ENCODE peak calls at places on chromosomes 5 and 9, in four cellular contexts. One of them, this sample, is unnamed.

GRCh38 chr9:37464426-37465248 is 613 bp downstream of the ZBTB5 start:
- DNase-seq in HepG2: no peak
- DNase-seq in WTC11: peak
- DNase-seq in GM12878: peak
- DNase-seq in this sample: peak

GRCh38 chr9:116646661-116647514 is 40.2 kb upstream of the TRIM32 start:
- DNase-seq in HepG2: peak
- DNase-seq in WTC11: no peak
- DNase-seq in GM12878: no peak
- DNase-seq in this sample: peak

GRCh38 chr9:135085830-135086546 is 1.5 kb upstream of the OLFM1 start:
- DNase-seq in HepG2: peak
- DNase-seq in WTC11: peak
- DNase-seq in GM12878: no peak
- DNase-seq in this sample: peak

GRCh38 chr5:123937230-123937629 is 425.3 kb downstream of the CSNK1G3 start:
- DNase-seq in HepG2: peak
- DNase-seq in WTC11: peak
- DNase-seq in GM12878: peak
- DNase-seq in this sample: peak

GRCh38 chr5:147417133-147417813 is 92.6 kb downstream of the DPYSL3 start:
- DNase-seq in HepG2: no peak
- DNase-seq in WTC11: no peak
- DNase-seq in GM12878: no peak
- DNase-seq in this sample: no peak

GRCh38 chr5:111231053-111231586 is 6.9 kb downstream of the CAMK4 start:
- DNase-seq in HepG2: no peak
- DNase-seq in WTC11: no peak
- DNase-seq in GM12878: no peak
- DNase-seq in this sample: no peak

GRCh38 chr5:178507151-178507932 is 82.9 kb downstream of the COL23A1 start:
- DNase-seq in HepG2: no peak
- DNase-seq in WTC11: no peak
- DNase-seq in GM12878: no peak
- DNase-seq in this sample: no peak

GRCh38 chr5:124641154-124641792 is 105.2 kb downstream of the ZNF608 start:
- DNase-seq in HepG2: no peak
- DNase-seq in WTC11: no peak
- DNase-seq in GM12878: no peak
- DNase-seq in this sample: no peak

GRCh38 chr5:140219068-140219971 is 44.3 kb downstream of the CYSTM1 start:
- DNase-seq in HepG2: peak
- DNase-seq in WTC11: no peak
- DNase-seq in GM12878: no peak
- DNase-seq in this sample: no peak

GRCh38 chr9:15468113-15468512 is 42.7 kb downstream of the PSIP1 start:
- DNase-seq in HepG2: no peak
- DNase-seq in WTC11: no peak
- DNase-seq in GM12878: no peak
- DNase-seq in this sample: no peak

GRCh38 chr9:137269231-137269772 is 8.2 kb upstream of the TOR4A start:
- DNase-seq in HepG2: no peak
- DNase-seq in WTC11: no peak
- DNase-seq in GM12878: peak
- DNase-seq in this sample: no peak

GRCh38 chr5:89735108-89735507 is 674.4 kb downstream of the CETN3 start:
- DNase-seq in HepG2: no peak
- DNase-seq in WTC11: no peak
- DNase-seq in GM12878: no peak
- DNase-seq in this sample: no peak

GRCh38 chr5:137888875-137889759 is at the start of gene PKD2L2:
- DNase-seq in HepG2: no peak
- DNase-seq in WTC11: peak
- DNase-seq in GM12878: peak
- DNase-seq in this sample: peak

GRCh38 chr9:93577940-93578682 is 1.7 kb downstream of the PHF2 start:
- DNase-seq in HepG2: no peak
- DNase-seq in WTC11: no peak
- DNase-seq in GM12878: no peak
- DNase-seq in this sample: no peak

GRCh38 chr9:136996361-136997281 is at the start of gene CLIC3:
- DNase-seq in HepG2: peak
- DNase-seq in WTC11: peak
- DNase-seq in GM12878: no peak
- DNase-seq in this sample: peak

GRCh38 chr5:66828551-66829421 is 232.6 kb downstream of the MAST4 start:
- DNase-seq in HepG2: peak
- DNase-seq in WTC11: peak
- DNase-seq in GM12878: no peak
- DNase-seq in this sample: no peak

GRCh38 chr5:117594165-117594564 is 1019.5 kb upstream of the SEMA6A start:
- DNase-seq in HepG2: no peak
- DNase-seq in WTC11: no peak
- DNase-seq in GM12878: no peak
- DNase-seq in this sample: no peak

GRCh38 chr9:6014668-6015270 is 655 bp downstream of the RANBP6 start:
- DNase-seq in HepG2: peak
- DNase-seq in WTC11: no peak
- DNase-seq in GM12878: no peak
- DNase-seq in this sample: peak

GRCh38 chr9:114359801-114360200 is 28.0 kb downstream of the AKNA start:
- DNase-seq in HepG2: no peak
- DNase-seq in WTC11: no peak
- DNase-seq in GM12878: no peak
- DNase-seq in this sample: no peak

GRCh38 chr9:37953775-37954437 is 50.0 kb upstream of the SLC25A51 start:
- DNase-seq in HepG2: no peak
- DNase-seq in WTC11: no peak
- DNase-seq in GM12878: peak
- DNase-seq in this sample: peak

GRCh38 chr9:123925820-123926219 is 4.1 kb downstream of the DENND1A start:
- DNase-seq in HepG2: peak
- DNase-seq in WTC11: no peak
- DNase-seq in GM12878: no peak
- DNase-seq in this sample: no peak

GRCh38 chr5:158979749-158980521 is 119.8 kb downstream of the EBF1 start:
- DNase-seq in HepG2: no peak
- DNase-seq in WTC11: no peak
- DNase-seq in GM12878: no peak
- DNase-seq in this sample: no peak

GRCh38 chr9:98973546-98973921 is 29.8 kb downstream of the COL15A1 start:
- DNase-seq in HepG2: no peak
- DNase-seq in WTC11: no peak
- DNase-seq in GM12878: no peak
- DNase-seq in this sample: no peak

GRCh38 chr5:53100606-53101005 is 9.0 kb downstream of the MOCS2 start:
- DNase-seq in HepG2: no peak
- DNase-seq in WTC11: no peak
- DNase-seq in GM12878: no peak
- DNase-seq in this sample: no peak

GRCh38 chr5:1731091-1731639 is 68.5 kb downstream of the MRPL36 start:
- DNase-seq in HepG2: no peak
- DNase-seq in WTC11: no peak
- DNase-seq in GM12878: no peak
- DNase-seq in this sample: no peak

GRCh38 chr9:34663296-34663590 is 786 bp upstream of the CCL27 start:
- DNase-seq in HepG2: no peak
- DNase-seq in WTC11: no peak
- DNase-seq in GM12878: no peak
- DNase-seq in this sample: no peak

GRCh38 chr5:27015758-27016157 is 22.6 kb downstream of the CDH9 start:
- DNase-seq in HepG2: no peak
- DNase-seq in WTC11: no peak
- DNase-seq in GM12878: no peak
- DNase-seq in this sample: no peak

GRCh38 chr9:14827805-14828204 is 82.4 kb downstream of the FREM1 start:
- DNase-seq in HepG2: no peak
- DNase-seq in WTC11: no peak
- DNase-seq in GM12878: no peak
- DNase-seq in this sample: no peak

DNA sequence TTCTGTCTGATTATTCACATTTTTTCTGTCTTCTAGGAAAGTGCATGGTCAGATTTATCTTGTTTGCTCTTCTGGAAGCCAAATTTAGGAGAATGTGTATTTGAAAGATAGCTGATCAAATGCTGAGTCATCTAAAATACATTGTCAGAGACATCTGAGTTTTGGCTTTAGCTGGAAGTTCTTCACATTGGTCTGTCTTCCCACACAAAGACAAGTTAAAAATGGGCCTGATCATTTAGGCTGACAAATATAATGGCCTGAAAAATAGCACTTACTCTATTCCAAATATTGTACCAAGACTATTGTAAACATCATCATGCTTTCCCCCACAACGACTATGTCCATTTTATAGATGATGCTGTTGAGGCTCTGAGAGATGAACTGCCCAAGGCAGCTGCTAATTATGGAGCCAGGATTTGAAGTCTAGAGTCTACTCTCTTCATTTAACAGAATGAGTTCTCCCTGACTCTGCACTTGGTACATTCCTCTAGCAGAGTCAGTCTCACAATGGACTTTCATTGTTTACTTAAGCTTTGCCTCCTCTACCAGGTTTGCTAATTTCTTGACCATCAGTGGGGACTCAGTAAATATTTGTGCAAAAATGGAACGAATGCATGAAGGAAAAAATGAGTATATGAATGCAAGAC is 619.4 kb upstream of the KLF4 start:
- DNase-seq in HepG2: peak
- DNase-seq in WTC11: no peak
- DNase-seq in GM12878: no peak
- DNase-seq in this sample: peak
- TF ChIP-seq TCF7 in HepG2: no peak
- TF ChIP-seq TCF7 in WTC11: no peak
- TF ChIP-seq TCF7 in GM12878: no peak
- TF ChIP-seq TCF7 in this sample: no peak

GRCh38 chr5:168055982-168056381 is 235.5 kb upstream of the WWC1 start:
- DNase-seq in HepG2: no peak
- DNase-seq in WTC11: no peak
- DNase-seq in GM12878: no peak
- DNase-seq in this sample: no peak

GRCh38 chr5:168056499-168057182 is 234.8 kb upstream of the WWC1 start:
- DNase-seq in HepG2: no peak
- DNase-seq in WTC11: no peak
- DNase-seq in GM12878: no peak
- DNase-seq in this sample: no peak

GRCh38 chr5:168057905-168058304 is 233.5 kb upstream of the WWC1 start:
- DNase-seq in HepG2: no peak
- DNase-seq in WTC11: no peak
- DNase-seq in GM12878: no peak
- DNase-seq in this sample: no peak

GRCh38 chr5:168055141-168055680 is 236.2 kb upstream of the WWC1 start:
- DNase-seq in HepG2: no peak
- DNase-seq in WTC11: no peak
- DNase-seq in GM12878: no peak
- DNase-seq in this sample: no peak

GRCh38 chr5:168059111-168059510 is 232.3 kb upstream of the WWC1 start:
- DNase-seq in HepG2: no peak
- DNase-seq in WTC11: no peak
- DNase-seq in GM12878: no peak
- DNase-seq in this sample: no peak
- TF ChIP-seq ETV6 in HepG2: no peak
- TF ChIP-seq ETV6 in WTC11: no peak
- TF ChIP-seq ETV6 in GM12878: no peak
- TF ChIP-seq ETV6 in this sample: no peak

GRCh38 chr9:127778280-127779135 is at the start of gene SH2D3C:
- DNase-seq in HepG2: no peak
- DNase-seq in WTC11: no peak
- DNase-seq in GM12878: no peak
- DNase-seq in this sample: no peak

GRCh38 chr9:127776195-127776918 is 2.1 kb downstream of the SH2D3C start:
- DNase-seq in HepG2: no peak
- DNase-seq in WTC11: peak
- DNase-seq in GM12878: no peak
- DNase-seq in this sample: peak

GRCh38 chr9:127776919-127777280 is 1.6 kb downstream of the SH2D3C start:
- DNase-seq in HepG2: no peak
- DNase-seq in WTC11: no peak
- DNase-seq in GM12878: no peak
- DNase-seq in this sample: no peak

GRCh38 chr9:127779136-127779981 is 893 bp upstream of the SH2D3C start:
- DNase-seq in HepG2: no peak
- DNase-seq in WTC11: no peak
- DNase-seq in GM12878: peak
- DNase-seq in this sample: peak

DNA sequence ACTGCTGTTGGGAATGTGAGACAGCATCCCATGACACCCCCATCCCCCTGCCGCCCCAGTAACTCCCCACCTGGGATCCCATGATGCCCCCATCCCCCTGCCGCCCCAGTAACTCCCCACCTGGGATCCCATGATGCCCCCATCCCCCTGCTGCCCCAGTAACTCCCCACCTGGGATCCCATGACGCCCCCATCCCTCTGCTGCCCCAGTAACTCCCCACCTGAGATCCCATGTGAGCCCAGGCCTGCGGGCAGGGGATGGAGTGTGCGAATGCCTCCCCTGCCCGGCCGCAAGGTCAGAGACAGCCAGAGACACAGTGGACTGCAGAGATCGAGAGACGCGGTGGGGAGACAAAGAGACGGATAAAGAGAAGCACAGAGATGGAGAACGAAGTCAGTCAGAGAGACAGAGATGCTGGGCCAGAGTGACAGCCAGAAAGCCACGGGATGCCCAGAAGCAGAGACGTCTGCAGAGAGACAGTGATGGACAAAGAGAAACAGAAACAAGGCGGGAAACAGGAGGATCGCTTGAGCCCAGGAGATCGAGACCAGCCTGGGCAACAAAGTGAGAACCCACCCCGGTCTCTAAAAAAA is 1.0 kb downstream of the SH2D3C start:
- DNase-seq in HepG2: no peak
- DNase-seq in WTC11: no peak
- DNase-seq in GM12878: no peak
- DNase-seq in this sample: no peak
- TF ChIP-seq TCF7 in HepG2: no peak
- TF ChIP-seq TCF7 in WTC11: no peak
- TF ChIP-seq TCF7 in GM12878: no peak
- TF ChIP-seq TCF7 in this sample: no peak

DNA sequence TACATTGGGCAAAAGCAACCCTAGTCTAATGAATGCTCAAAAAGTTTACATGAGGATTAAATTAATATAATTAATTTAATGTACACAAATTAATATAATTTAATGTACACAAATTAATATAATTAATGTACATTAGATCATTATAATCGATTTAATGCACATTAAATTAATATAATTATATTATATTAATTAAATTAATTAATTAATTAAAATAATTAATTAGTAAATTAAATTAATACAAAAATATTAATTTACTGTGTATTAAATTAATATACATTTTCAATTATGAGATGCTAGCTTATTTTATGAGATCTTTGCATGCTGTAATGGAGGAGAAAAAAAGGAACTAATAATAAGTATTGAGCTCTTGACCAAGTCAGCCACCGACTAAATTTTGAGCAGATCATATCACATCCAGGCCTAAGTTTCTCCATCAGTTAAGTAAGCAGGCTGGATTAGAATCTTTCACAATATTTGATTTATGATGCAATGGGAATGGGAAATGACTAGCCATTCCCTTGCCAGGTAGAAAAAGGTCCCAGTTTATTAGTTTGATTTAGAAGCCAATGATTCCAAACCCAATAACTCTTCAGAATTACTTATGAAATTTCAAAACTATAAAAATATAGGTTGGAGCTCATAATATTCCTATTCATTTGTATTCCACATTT is 533.4 kb upstream of the GRIA1 start:
- DNase-seq in HepG2: no peak
- DNase-seq in WTC11: no peak
- DNase-seq in GM12878: no peak
- DNase-seq in this sample: no peak
- TF ChIP-seq ETV6 in HepG2: no peak
- TF ChIP-seq ETV6 in WTC11: no peak
- TF ChIP-seq ETV6 in GM12878: no peak
- TF ChIP-seq ETV6 in this sample: no peak